ENCODE peak calls at places on chromosomes 6 and 20, in four cellular contexts. O is CD4-positive, alpha-beta memory T cell; T is NCI-H1105; H is non-pigmented ciliary epithelial cell. A is an unnamed sample.

GRCh38 chr6:96624957-96625356 is 62.0 kb downstream of the FHL5 start:
- DNase-seq in O (no peak), T (no peak), H (no peak), A (no peak)

GRCh38 chr6:80548496-80548895 is 442.0 kb downstream of the BCKDHB start:
- DNase-seq in O (no peak), T (no peak), H (no peak), A (no peak)

GRCh38 chr6:106557837-106558236 is 71.5 kb downstream of the RTN4IP1 start:
- DNase-seq in O (no peak), T (no peak), H (no peak), A (no peak)

GRCh38 chr6:70315096-70315751 is 12.3 kb upstream of the COL9A1 start:
- DNase-seq in O (no peak), T (no peak), H (no peak), A (no peak)

GRCh38 chr6:11393713-11394627 is 143.6 kb upstream of the TMEM170B start:
- DNase-seq in O (no peak), T (no peak), H (peak; percentile 47), A (no peak)

GRCh38 chr20:62523473-62524203 is 47.8 kb upstream of the GATA5 start:
- DNase-seq in O (no peak), T (no peak), H (no peak), A (no peak)

GRCh38 chr20:54510546-54511129 is 35.2 kb downstream of the DOK5 start:
- DNase-seq in O (no peak), T (no peak), H (no peak), A (no peak)

GRCh38 chr20:38937978-38938473 is 11.8 kb downstream of the FAM83D start:
- DNase-seq in O (no peak), T (no peak), H (no peak), A (no peak)

GRCh38 chr20:58201616-58202015 is 26.8 kb downstream of the ANKRD60 start:
- DNase-seq in O (no peak), T (no peak), H (no peak), A (no peak)

GRCh38 chr6:136401749-136402148 is 112.1 kb upstream of the BCLAF1 start:
- DNase-seq in O (no peak), T (no peak), H (peak; percentile 18), A (no peak)

GRCh38 chr6:33126101-33126714 is 50.4 kb downstream of the HLA-DPB1 start:
- DNase-seq in O (peak; percentile 26), T (peak; percentile 45), H (no peak), A (no peak)

GRCh38 chr6:36897629-36898028 is 11.9 kb downstream of the C6orf89 start:
- DNase-seq in O (peak; percentile 38), T (no peak), H (no peak), A (no peak)

GRCh38 chr20:47789081-47789998 is 4.1 kb upstream of the SULF2 start:
- DNase-seq in O (no peak), T (no peak), H (no peak), A (peak; percentile 92)

GRCh38 chr6:37058084-37058586 is 52.7 kb downstream of the FGD2 start:
- DNase-seq in O (no peak), T (no peak), H (no peak), A (no peak)

A was measured in BJ.